ENCODE peak calls at places on chromosome X, in ten cellular contexts. X is CD8-positive, alpha-beta memory T cell; M is A549; E is BE2C; H is PC-3; F is Jurkat, Clone E6-1; L is mucosa of descending colon; I is CD8-positive, alpha-beta T cell; B is fibroblast of the aortic adventitia; D is kidney epithelial cell. W is an unnamed sample.

GRCh38 chrX:108299101-108299591 is 139.1 kb downstream of the COL4A6 start:
- DNase-seq in D (peak; percentile 9), E (no peak), M (no peak), X (no peak), I (no peak), H (no peak), F (peak; percentile 9), L (no peak), B (peak; percentile 33), W (peak; percentile 13)

GRCh38 chrX:124042042-124042441 is 80.5 kb downstream of the STAG2 start:
- DNase-seq in F (no peak), D (no peak), B (peak; percentile 9), X (no peak), M (no peak), L (no peak), E (no peak), H (no peak), I (no peak), W (no peak)

GRCh38 chrX:2552621-2553297 is 52.0 kb upstream of the DHRSX start:
- DNase-seq in B (peak; percentile 48), X (no peak), L (no peak), H (peak; percentile 1), I (no peak), E (no peak), M (peak; percentile 29), D (peak; percentile 25), F (no peak), W (no peak)

GRCh38 chrX:68286076-68286475 is 147.2 kb downstream of the OPHN1 start:
- DNase-seq in B (no peak), E (no peak), M (no peak), X (no peak), D (no peak), L (no peak), F (no peak), I (no peak), H (no peak), W (no peak)

GRCh38 chrX:123923211-123923610 is 38.3 kb upstream of the STAG2 start:
- DNase-seq in H (no peak), E (no peak), F (no peak), D (no peak), X (no peak), I (no peak), L (no peak), M (no peak), B (no peak), W (no peak)

GRCh38 chrX:51891821-51892551 is 1.4 kb upstream of the MAGED1 start:
- DNase-seq in X (no peak), D (no peak), M (no peak), F (no peak), H (no peak), B (peak; percentile 92), I (no peak), E (peak; percentile 74), L (no peak), W (peak; percentile 34)

GRCh38 chrX:150880808-150881165 is 17.7 kb downstream of the CD99L2 start:
- DNase-seq in M (no peak), F (no peak), H (no peak), B (no peak), X (no peak), I (no peak), D (no peak), E (no peak), L (no peak), W (no peak)

GRCh38 chrX:10140264-10140663 is 16.5 kb upstream of the CLCN4 start:
- DNase-seq in E (no peak), L (no peak), M (no peak), F (no peak), B (no peak), D (no peak), X (no peak), H (no peak), I (no peak), W (no peak)

GRCh38 chrX:17680732-17681413 is 56.4 kb upstream of the SCML1 start:
- DNase-seq in F (no peak), X (no peak), L (no peak), M (no peak), E (no peak), D (no peak), H (no peak), B (peak; percentile 19), I (no peak), W (no peak)

GRCh38 chrX:49037883-49038475 is 5.2 kb downstream of the TFE3 start:
- DNase-seq in E (no peak), F (no peak), I (no peak), D (no peak), L (no peak), M (no peak), H (peak; percentile 28), X (no peak), B (peak; percentile 48), W (no peak)

GRCh38 chrX:143998261-143998660 is 114.4 kb downstream of the UBE2NL start:
- DNase-seq in L (no peak), I (no peak), D (no peak), E (no peak), F (no peak), X (no peak), B (no peak), H (no peak), M (no peak), W (no peak)

GRCh38 chrX:153598541-153599191 is at the start of gene CCNQ:
- DNase-seq in H (peak; percentile 15), I (no peak), X (peak; percentile 1), F (no peak), M (no peak), D (no peak), L (peak; percentile 60), E (peak; percentile 25), B (peak; percentile 16), W (peak; percentile 36)

GRCh38 chrX:22276781-22277180 is 4.1 kb downstream of the CBLL2 start:
- DNase-seq in E (no peak), I (no peak), D (no peak), F (no peak), H (peak; percentile 22), L (no peak), B (peak; percentile 23), X (no peak), M (no peak), W (no peak)

GRCh38 chrX:107823456-107823855 is 2.2 kb upstream of the MID2 start:
- DNase-seq in D (no peak), I (no peak), L (no peak), F (no peak), H (peak; percentile 6), E (no peak), X (no peak), B (peak; percentile 73), M (no peak), W (no peak)

GRCh38 chrX:24732705-24733104 is 39.0 kb downstream of the POLA1 start:
- DNase-seq in L (no peak), H (peak; percentile 66), B (peak; percentile 11), X (no peak), I (no peak), E (no peak), M (no peak), D (no peak), F (no peak), W (no peak)

GRCh38 chrX:71103110-71103983 is 3.2 kb downstream of the CXorf65 start:
- DNase-seq in M (no peak), B (no peak), D (no peak), F (peak; percentile 86), L (peak; percentile 45), E (peak; percentile 76), I (peak; percentile 78), H (no peak), X (peak; percentile 56), W (peak; percentile 46)
- H3K4me3 ChIP-seq in M (no peak overlapping the region), B (no peak overlapping the region), D (no peak overlapping the region), F (peak overlapping the region; percentile 53), L (no peak overlapping the region), E (peak overlapping the region; percentile 21), I (peak overlapping the region; percentile 31), H (no peak overlapping the region), X (peak overlapping the region; percentile 46), W (no peak overlapping the region)

GRCh38 chrX:44183329-44183728 is 160.1 kb downstream of the EFHC2 start:
- DNase-seq in I (no peak), X (no peak), E (no peak), M (no peak), B (no peak), D (no peak), H (peak; percentile 48), F (no peak), L (no peak), W (no peak)
- H3K4me3 ChIP-seq in I (no peak overlapping the region), X (no peak overlapping the region), E (no peak overlapping the region), M (no peak overlapping the region), B (no peak overlapping the region), D (no peak overlapping the region), H (no peak overlapping the region), F (no peak overlapping the region), L (no peak overlapping the region), W (no peak overlapping the region)

DNA sequence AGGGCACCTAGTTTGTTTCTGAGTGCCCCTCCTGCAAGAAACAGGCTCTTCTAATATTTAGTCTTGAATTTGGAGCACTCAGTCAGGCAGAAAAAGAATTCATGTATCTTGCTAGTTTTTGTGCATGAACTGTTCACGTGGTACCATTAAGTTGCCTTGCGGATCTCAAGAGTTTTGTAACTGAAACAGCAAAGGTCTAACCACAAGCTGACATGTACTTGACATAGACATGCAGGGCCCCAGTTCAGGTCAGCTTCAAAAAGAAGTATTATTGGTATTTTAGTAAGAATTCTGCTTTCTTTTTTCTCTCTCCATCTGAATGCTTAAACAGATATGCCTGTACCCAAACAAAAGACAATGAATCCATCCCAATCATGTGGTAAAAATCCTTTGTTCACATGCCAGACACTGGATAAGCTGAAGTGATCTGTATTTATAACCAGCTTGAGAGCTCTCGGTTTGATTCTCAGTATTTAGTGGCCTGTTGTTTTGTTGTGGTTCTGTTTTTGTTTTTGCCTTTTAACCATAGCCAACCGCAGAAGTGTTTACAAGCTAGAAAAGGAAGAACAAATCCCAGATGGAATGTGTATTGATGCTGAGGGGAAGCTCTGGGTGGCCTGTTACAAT is 13.0 kb downstream of the RGN start:
- DNase-seq in I (no peak), E (no peak), X (no peak), M (no peak), L (no peak), F (no peak), H (no peak), B (peak; percentile 16), D (no peak), W (peak; percentile 77)
- H3K4me3 ChIP-seq in I (no peak overlapping the region), E (no peak overlapping the region), X (no peak overlapping the region), M (no peak overlapping the region), L (no peak overlapping the region), F (no peak overlapping the region), H (no peak overlapping the region), B (no peak overlapping the region), D (no peak overlapping the region), W (no peak overlapping the region)

GRCh38 chrX:102548231-102548630 is 31.7 kb upstream of the TMSB15A start:
- DNase-seq in X (no peak), E (no peak), L (no peak), B (no peak), H (no peak), D (no peak), I (no peak), F (no peak), M (no peak), W (no peak)

DNA sequence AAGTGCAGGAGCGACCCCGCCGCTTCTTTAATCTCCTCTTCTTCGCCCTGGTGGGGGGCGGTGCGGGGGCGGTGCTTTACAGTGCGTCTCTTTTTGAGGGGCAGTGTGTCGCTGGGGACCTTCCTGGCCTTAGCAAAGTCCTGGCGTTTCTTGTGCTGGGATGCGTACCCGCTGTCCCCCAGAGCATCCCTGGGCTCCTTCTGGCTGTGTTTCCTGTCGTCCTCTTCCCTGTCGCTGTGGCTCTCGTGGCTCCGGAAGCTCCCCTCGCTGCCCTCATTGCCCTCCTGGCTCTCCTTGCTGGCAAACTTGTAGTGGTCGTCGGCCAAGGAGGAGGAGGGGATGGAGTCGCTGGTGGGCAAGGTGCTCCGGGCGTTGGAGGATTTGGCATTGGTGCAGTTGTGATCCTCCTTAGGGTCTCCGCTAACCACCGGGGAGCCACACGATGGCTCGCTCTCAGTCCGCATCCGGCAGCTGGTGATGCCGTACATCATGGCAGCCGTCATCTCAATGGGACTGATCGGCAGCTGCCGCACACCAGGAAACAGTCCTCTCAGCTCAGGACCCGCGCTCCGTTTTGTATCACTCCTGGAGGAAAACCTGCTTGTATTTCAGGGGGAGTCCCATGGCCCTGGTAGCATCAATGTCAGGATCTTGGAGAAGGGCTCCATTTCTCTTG is 30.4 kb upstream of the TMSB15A start:
- DNase-seq in M (no peak), D (no peak), I (no peak), L (no peak), E (peak; percentile 40), B (no peak), F (no peak), X (no peak), H (no peak), W (no peak)
- H3K4me3 ChIP-seq in M (no peak overlapping the region), D (peak overlapping the region; percentile 39), I (peak overlapping the region; percentile 45), L (no peak overlapping the region), E (peak overlapping the region; percentile 58), B (peak overlapping the region; percentile 50), F (no peak overlapping the region), X (no peak overlapping the region), H (no peak overlapping the region), W (no peak overlapping the region)

W was measured in GM12865.